ENCODE peak calls at places on chromosomes 2 and 18, in ten cellular contexts. M is mammary epithelial cell, J is astrocyte of the spinal cord, X is fibroblast of mammary gland, H is testis, Y is fibroblast of the aortic adventitia, L is neural progenitor cell, S is HCT116, V is K562, U is HFF-Myc. D is an unnamed sample.

GRCh38 chr2:134327367-134327766 is 73.5 kb downstream of the MGAT5 start:
- DNase-seq in U (no peak), S (no peak), V (no peak), J (no peak), Y (peak; percentile 62), M (peak; percentile 45), L (no peak), X (peak; percentile 63), H (no peak), D (peak; percentile 67)

GRCh38 chr18:76765649-76766048 is 56.7 kb upstream of the ZNF236 start:
- DNase-seq in S (no peak), U (no peak), M (peak; percentile 52), X (peak; percentile 73), H (no peak), V (no peak), Y (no peak), J (peak; percentile 29), L (no peak), D (no peak)

GRCh38 chr18:51654441-51655326 is 457.2 kb upstream of the MEX3C start:
- DNase-seq in Y (no peak), M (no peak), H (no peak), V (no peak), U (no peak), L (peak; percentile 77), J (no peak), X (no peak), S (no peak), D (no peak)

GRCh38 chr2:201909961-201910361 is 103.6 kb downstream of the CDK15 start:
- DNase-seq in J (peak; percentile 67), H (no peak), V (no peak), X (peak; percentile 80), Y (peak; percentile 61), S (no peak), U (no peak), L (no peak), M (peak; percentile 27), D (peak; percentile 50)

GRCh38 chr2:85584354-85584856 is at the start of gene VAMP5:
- DNase-seq in X (no peak), J (no peak), M (no peak), Y (no peak), U (no peak), L (peak; percentile 49), H (no peak), S (no peak), V (no peak), D (no peak)

GRCh38 chr2:101883860-101884259 is 107.9 kb upstream of the IL1R2 start:
- DNase-seq in X (peak; percentile 77), S (peak; percentile 8), L (peak; percentile 54), V (peak; percentile 39), J (peak; percentile 54), U (peak; percentile 12), Y (peak; percentile 78), H (no peak), M (peak; percentile 57), D (peak; percentile 82)

GRCh38 chr2:215540646-215541045 is 104.8 kb upstream of the FN1 start:
- DNase-seq in H (no peak), X (peak; percentile 95), L (no peak), S (no peak), J (peak; percentile 95), M (peak; percentile 80), Y (peak; percentile 98), V (no peak), U (no peak), D (peak; percentile 98)

GRCh38 chr2:168814939-168815907 is 12.8 kb downstream of the NOSTRIN start:
- DNase-seq in S (no peak), L (peak; percentile 20), Y (peak; percentile 11), H (peak; percentile 53), U (no peak), M (no peak), V (no peak), X (no peak), J (no peak), D (no peak)

GRCh38 chr2:105179469-105180372 is 61.8 kb upstream of the GPR45 start:
- DNase-seq in H (peak; percentile 25), M (peak; percentile 63), Y (peak; percentile 63), S (peak; percentile 89), U (peak; percentile 78), L (peak; percentile 53), X (peak; percentile 89), V (peak; percentile 59), J (peak; percentile 79), D (peak; percentile 80)

GRCh38 chr2:215772003-215772402 is 241.3 kb downstream of the MREG start:
- DNase-seq in S (no peak), U (no peak), X (peak; percentile 65), V (no peak), L (peak; percentile 64), Y (peak; percentile 98), J (peak; percentile 85), M (no peak), H (no peak), D (peak; percentile 97)

GRCh38 chr2:84781942-84782716 is 98.8 kb downstream of the TRABD2A start:
- DNase-seq in L (no peak), V (no peak), U (no peak), J (no peak), X (no peak), M (peak; percentile 74), H (no peak), S (peak; percentile 8), Y (peak; percentile 33), D (no peak)

GRCh38 chr2:222430071-222430470 is 5.7 kb downstream of the SGPP2 start:
- DNase-seq in J (no peak), L (no peak), X (no peak), U (no peak), M (no peak), Y (no peak), S (no peak), H (no peak), V (no peak), D (no peak)

GRCh38 chr18:35740616-35741015 is 159.1 kb downstream of the GALNT1 start:
- DNase-seq in L (no peak), U (no peak), M (no peak), S (no peak), V (no peak), H (no peak), X (no peak), J (no peak), Y (no peak), D (no peak)

GRCh38 chr2:121075006-121075545 is 209.9 kb downstream of the TFCP2L1 start:
- DNase-seq in L (peak; percentile 70), X (peak; percentile 96), Y (peak; percentile 86), V (peak; percentile 85), U (peak; percentile 90), J (peak; percentile 95), S (peak; percentile 95), M (peak; percentile 99), H (peak; percentile 82), D (peak; percentile 82)

GRCh38 chr18:3983351-3983969 is 471.6 kb downstream of the DLGAP1 start:
- DNase-seq in M (peak; percentile 97), H (no peak), S (no peak), J (peak; percentile 93), V (no peak), U (no peak), L (no peak), X (peak; percentile 98), Y (peak; percentile 99), D (peak; percentile 77)

GRCh38 chr2:216695401-216695821 is at the start of gene IGFBP5:
- DNase-seq in X (peak; percentile 73), S (no peak), U (peak; percentile 67), M (no peak), Y (peak; percentile 84), V (peak; percentile 17), L (peak; percentile 94), J (peak; percentile 89), H (peak; percentile 92), D (peak; percentile 81)

DNA sequence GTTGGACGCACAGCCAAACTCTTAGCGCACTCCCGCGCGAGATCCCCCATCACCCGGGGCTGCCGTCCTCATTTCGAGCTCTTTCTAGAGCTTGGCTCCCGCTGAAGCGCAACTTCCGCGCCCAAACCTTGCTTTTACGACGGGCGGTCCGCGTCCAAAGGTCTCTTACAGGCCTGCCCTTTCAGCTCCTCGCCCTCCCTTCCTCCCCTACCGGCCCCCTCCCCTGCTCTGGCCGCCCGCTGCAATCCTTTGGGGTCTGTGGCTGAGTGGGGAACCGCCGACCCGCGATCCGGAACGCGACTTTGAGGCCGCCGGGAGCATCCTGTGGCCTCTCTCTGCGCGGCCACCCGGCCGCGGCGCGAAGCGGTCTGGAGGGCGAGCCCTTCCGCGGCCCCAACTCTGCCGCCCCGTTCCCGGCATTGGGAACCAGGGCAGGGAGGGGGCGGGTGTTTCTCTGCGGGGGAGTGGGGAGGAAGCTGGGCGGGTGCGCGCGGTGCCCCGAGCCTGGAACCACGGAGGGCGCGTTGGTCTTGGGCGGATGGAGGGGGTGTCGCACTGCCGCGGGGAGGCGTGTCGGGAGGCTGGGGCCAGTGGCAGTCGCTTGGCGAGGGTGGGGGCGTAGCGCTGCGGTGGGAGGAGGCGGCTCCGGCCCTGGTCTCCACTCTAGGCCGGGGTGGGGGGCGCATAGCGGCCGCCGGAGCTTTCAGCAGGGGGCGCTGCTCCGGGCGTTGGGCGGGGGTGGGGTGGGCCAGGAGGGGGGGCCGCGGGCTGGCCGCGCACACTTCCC is at the start of gene GDF7:
- DNase-seq in H (no peak), U (no peak), L (peak; percentile 58), M (no peak), S (no peak), J (no peak), V (peak; percentile 68), Y (peak; percentile 6), X (no peak), D (no peak)
- TF ChIP-seq CTCF in H (no peak), U (peak; percentile 24), L (peak; percentile 56), M (no peak), S (no peak), J (peak; percentile 10), V (no peak), Y (no peak), X (no peak), D (no peak)

GRCh38 chr2:212015588-212015987 is 523.0 kb downstream of the ERBB4 start:
- DNase-seq in U (no peak), X (no peak), S (no peak), J (no peak), Y (no peak), H (no peak), L (no peak), M (no peak), V (no peak), D (no peak)
- H3K4me3 ChIP-seq in U (no peak overlapping the region), X (no peak overlapping the region), S (no peak overlapping the region), J (no peak overlapping the region), Y (no peak overlapping the region), H (no peak overlapping the region), L (no peak overlapping the region), M (no peak overlapping the region), V (no peak overlapping the region), D (no peak overlapping the region)

DNA sequence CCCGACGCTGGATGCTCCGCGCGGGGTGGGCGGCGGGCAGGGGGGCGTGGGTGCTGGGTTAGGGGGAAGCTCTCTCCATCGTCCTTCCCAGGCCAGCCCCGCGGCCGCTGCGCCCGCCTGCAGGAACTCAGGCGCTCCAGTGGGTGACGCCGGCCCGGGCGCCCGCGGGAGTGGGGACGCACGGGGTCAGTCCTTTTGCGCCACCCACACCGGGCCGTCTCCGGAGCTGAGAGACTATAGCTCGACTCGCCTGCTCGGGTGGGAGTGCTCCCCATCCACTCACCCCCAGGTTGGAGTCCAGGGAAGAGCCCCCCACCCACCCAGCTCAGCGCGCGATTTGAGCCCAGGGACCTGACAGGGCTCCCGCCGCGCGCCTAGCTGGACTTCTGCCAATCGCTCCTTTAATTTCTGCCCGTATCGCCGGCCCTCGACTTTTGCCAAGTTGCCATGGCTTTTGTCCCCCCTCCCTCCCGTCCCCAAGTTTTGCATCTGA is 205.6 kb upstream of the SMAD2 start:
- DNase-seq in V (no peak), J (no peak), H (peak; percentile 42), U (no peak), L (peak; percentile 37), S (no peak), Y (no peak), M (no peak), X (no peak), D (no peak)
- TF ChIP-seq CTCF in V (no peak), J (no peak), H (no peak), U (no peak), L (no peak), S (no peak), Y (no peak), M (no peak), X (no peak), D (no peak)

GRCh38 chr2:240996834-240997140 is 1.6 kb upstream of the SNED1 start:
- DNase-seq in H (no peak), J (no peak), Y (no peak), V (no peak), L (no peak), X (no peak), U (no peak), S (no peak), M (no peak), D (no peak)
- H3K4me3 ChIP-seq in H (no peak overlapping the region), J (no peak overlapping the region), Y (no peak overlapping the region), V (no peak overlapping the region), L (no peak overlapping the region), X (no peak overlapping the region), U (no peak overlapping the region), S (no peak overlapping the region), M (no peak overlapping the region), D (no peak overlapping the region)